ENCODE peak calls at places on chromosomes 7 and 10, in six cellular contexts. One of them, this sample, is unnamed.

GRCh38 chr10:124375353-124375614 is 43.4 kb downstream of the OAT start:
- DNase-seq in psoas muscle: no peak
- DNase-seq in IMR-90: no peak
- DNase-seq in uterus: no peak
- DNase-seq in AG04450: no peak
- DNase-seq in fibroblast of lung: no peak
- DNase-seq in this sample: no peak

GRCh38 chr10:59847888-59848287 is 58.5 kb downstream of the CCDC6 start:
- DNase-seq in psoas muscle: no peak
- DNase-seq in IMR-90: no peak
- DNase-seq in uterus: no peak
- DNase-seq in AG04450: no peak
- DNase-seq in fibroblast of lung: no peak
- DNase-seq in this sample: no peak

GRCh38 chr7:44581426-44581906 is 565 bp downstream of the TMED4 start:
- DNase-seq in psoas muscle: no peak
- DNase-seq in IMR-90: no peak
- DNase-seq in uterus: peak
- DNase-seq in AG04450: no peak
- DNase-seq in fibroblast of lung: peak
- DNase-seq in this sample: no peak

GRCh38 chr7:157943561-157943960 is 606.8 kb downstream of the DNAJB6 start:
- DNase-seq in psoas muscle: no peak
- DNase-seq in IMR-90: no peak
- DNase-seq in uterus: no peak
- DNase-seq in AG04450: no peak
- DNase-seq in fibroblast of lung: no peak
- DNase-seq in this sample: no peak

GRCh38 chr10:11668847-11669610 is 57.6 kb upstream of the USP6NL start:
- DNase-seq in psoas muscle: no peak
- DNase-seq in IMR-90: no peak
- DNase-seq in uterus: no peak
- DNase-seq in AG04450: no peak
- DNase-seq in fibroblast of lung: no peak
- DNase-seq in this sample: no peak

GRCh38 chr7:84055904-84056615 is 138.5 kb downstream of the SEMA3A start:
- DNase-seq in psoas muscle: no peak
- DNase-seq in IMR-90: no peak
- DNase-seq in uterus: no peak
- DNase-seq in AG04450: no peak
- DNase-seq in fibroblast of lung: peak
- DNase-seq in this sample: no peak

GRCh38 chr10:88205842-88206446 is 342.5 kb downstream of the PTEN start:
- DNase-seq in psoas muscle: no peak
- DNase-seq in IMR-90: no peak
- DNase-seq in uterus: no peak
- DNase-seq in AG04450: no peak
- DNase-seq in fibroblast of lung: peak
- DNase-seq in this sample: no peak

GRCh38 chr7:32056767-32057166 is 13.4 kb downstream of the PDE1C start:
- DNase-seq in psoas muscle: no peak
- DNase-seq in IMR-90: no peak
- DNase-seq in uterus: no peak
- DNase-seq in AG04450: no peak
- DNase-seq in fibroblast of lung: no peak
- DNase-seq in this sample: no peak

GRCh38 chr7:54785261-54785660 is 26.2 kb upstream of the SEC61G start:
- DNase-seq in psoas muscle: no peak
- DNase-seq in IMR-90: peak
- DNase-seq in uterus: no peak
- DNase-seq in AG04450: no peak
- DNase-seq in fibroblast of lung: peak
- DNase-seq in this sample: no peak

GRCh38 chr7:94301024-94301588 is 93.6 kb upstream of the COL1A2 start:
- DNase-seq in psoas muscle: peak
- DNase-seq in IMR-90: peak
- DNase-seq in uterus: peak
- DNase-seq in AG04450: peak
- DNase-seq in fibroblast of lung: peak
- DNase-seq in this sample: peak

GRCh38 chr10:29241925-29242324 is 46.9 kb upstream of the LYZL1 start:
- DNase-seq in psoas muscle: no peak
- DNase-seq in IMR-90: no peak
- DNase-seq in uterus: no peak
- DNase-seq in AG04450: no peak
- DNase-seq in fibroblast of lung: no peak
- DNase-seq in this sample: no peak

GRCh38 chr7:121547341-121548092 is 151.4 kb upstream of the FAM3C start:
- DNase-seq in psoas muscle: no peak
- DNase-seq in IMR-90: peak
- DNase-seq in uterus: no peak
- DNase-seq in AG04450: peak
- DNase-seq in fibroblast of lung: peak
- DNase-seq in this sample: no peak

GRCh38 chr10:33520223-33520622 is 185.8 kb upstream of the NRP1 start:
- DNase-seq in psoas muscle: no peak
- DNase-seq in IMR-90: no peak
- DNase-seq in uterus: no peak
- DNase-seq in AG04450: no peak
- DNase-seq in fibroblast of lung: peak
- DNase-seq in this sample: no peak

GRCh38 chr10:77828376-77828775 is 98.2 kb downstream of the DLG5 start:
- DNase-seq in psoas muscle: no peak
- DNase-seq in IMR-90: no peak
- DNase-seq in uterus: no peak
- DNase-seq in AG04450: no peak
- DNase-seq in fibroblast of lung: no peak
- DNase-seq in this sample: no peak

GRCh38 chr7:44811571-44811970 is 15.1 kb downstream of the PPIA start:
- DNase-seq in psoas muscle: no peak
- DNase-seq in IMR-90: no peak
- DNase-seq in uterus: no peak
- DNase-seq in AG04450: no peak
- DNase-seq in fibroblast of lung: no peak
- DNase-seq in this sample: no peak

GRCh38 chr10:103854687-103855423 is 521 bp downstream of the SH3PXD2A start:
- DNase-seq in psoas muscle: peak
- DNase-seq in IMR-90: peak
- DNase-seq in uterus: peak
- DNase-seq in AG04450: no peak
- DNase-seq in fibroblast of lung: peak
- DNase-seq in this sample: peak

GRCh38 chr10:103856497-103857175 is 1.3 kb upstream of the SH3PXD2A start:
- DNase-seq in psoas muscle: no peak
- DNase-seq in IMR-90: no peak
- DNase-seq in uterus: no peak
- DNase-seq in AG04450: no peak
- DNase-seq in fibroblast of lung: no peak
- DNase-seq in this sample: no peak

GRCh38 chr10:103855852-103856496 is 598 bp upstream of the SH3PXD2A start:
- DNase-seq in psoas muscle: no peak
- DNase-seq in IMR-90: no peak
- DNase-seq in uterus: no peak
- DNase-seq in AG04450: no peak
- DNase-seq in fibroblast of lung: no peak
- DNase-seq in this sample: no peak

GRCh38 chr10:103854265-103854686 is 1.1 kb downstream of the SH3PXD2A start:
- DNase-seq in psoas muscle: no peak
- DNase-seq in IMR-90: no peak
- DNase-seq in uterus: no peak
- DNase-seq in AG04450: no peak
- DNase-seq in fibroblast of lung: no peak
- DNase-seq in this sample: no peak

GRCh38 chr10:103855424-103855823 is at the start of gene SH3PXD2A:
- DNase-seq in psoas muscle: peak
- DNase-seq in IMR-90: no peak
- DNase-seq in uterus: no peak
- DNase-seq in AG04450: no peak
- DNase-seq in fibroblast of lung: peak
- DNase-seq in this sample: peak
- H3K27ac ChIP-seq in psoas muscle: peak
- H3K27ac ChIP-seq in IMR-90: peak
- H3K27ac ChIP-seq in uterus: peak
- H3K27ac ChIP-seq in AG04450: peak
- H3K27ac ChIP-seq in fibroblast of lung: peak
- H3K27ac ChIP-seq in this sample: peak

GRCh38 chr7:150519310-150519709 is 4.6 kb downstream of the GIMAP7 start:
- DNase-seq in psoas muscle: no peak
- DNase-seq in IMR-90: no peak
- DNase-seq in uterus: no peak
- DNase-seq in AG04450: no peak
- DNase-seq in fibroblast of lung: no peak
- DNase-seq in this sample: no peak
- H3K4me3 ChIP-seq in psoas muscle: peak
- H3K4me3 ChIP-seq in IMR-90: no peak
- H3K4me3 ChIP-seq in uterus: no peak
- H3K4me3 ChIP-seq in AG04450: no peak
- H3K4me3 ChIP-seq in fibroblast of lung: no peak
- H3K4me3 ChIP-seq in this sample: peak

GRCh38 chr7:16604054-16604453 is 41.5 kb downstream of the ANKMY2 start:
- DNase-seq in psoas muscle: no peak
- DNase-seq in IMR-90: no peak
- DNase-seq in uterus: no peak
- DNase-seq in AG04450: no peak
- DNase-seq in fibroblast of lung: no peak
- DNase-seq in this sample: no peak
- TF ChIP-seq CTCF in psoas muscle: peak
- TF ChIP-seq CTCF in IMR-90: peak
- TF ChIP-seq CTCF in uterus: no peak
- TF ChIP-seq CTCF in AG04450: peak
- TF ChIP-seq CTCF in fibroblast of lung: peak
- TF ChIP-seq CTCF in this sample: peak

GRCh38 chr7:100367251-100367620 is 6.1 kb upstream of the PILRA start:
- DNase-seq in psoas muscle: peak
- DNase-seq in IMR-90: no peak
- DNase-seq in uterus: no peak
- DNase-seq in AG04450: no peak
- DNase-seq in fibroblast of lung: no peak
- DNase-seq in this sample: no peak
- H3K27ac ChIP-seq in psoas muscle: no peak
- H3K27ac ChIP-seq in IMR-90: no peak
- H3K27ac ChIP-seq in uterus: no peak
- H3K27ac ChIP-seq in AG04450: no peak
- H3K27ac ChIP-seq in fibroblast of lung: no peak
- H3K27ac ChIP-seq in this sample: no peak

GRCh38 chr7:97271619-97272018 is 154.1 kb downstream of the SDHAF3 start:
- DNase-seq in psoas muscle: no peak
- DNase-seq in IMR-90: no peak
- DNase-seq in uterus: no peak
- DNase-seq in AG04450: no peak
- DNase-seq in fibroblast of lung: no peak
- DNase-seq in this sample: no peak
- H3K4me3 ChIP-seq in psoas muscle: no peak
- H3K4me3 ChIP-seq in IMR-90: no peak
- H3K4me3 ChIP-seq in uterus: no peak
- H3K4me3 ChIP-seq in AG04450: no peak
- H3K4me3 ChIP-seq in fibroblast of lung: no peak
- H3K4me3 ChIP-seq in this sample: no peak

GRCh38 chr10:48306265-48306869 is at the start of gene MAPK8:
- DNase-seq in psoas muscle: peak
- DNase-seq in IMR-90: peak
- DNase-seq in uterus: peak
- DNase-seq in AG04450: peak
- DNase-seq in fibroblast of lung: peak
- DNase-seq in this sample: peak

GRCh38 chr10:48306870-48307531 is 524 bp downstream of the MAPK8 start:
- DNase-seq in psoas muscle: peak
- DNase-seq in IMR-90: peak
- DNase-seq in uterus: no peak
- DNase-seq in AG04450: no peak
- DNase-seq in fibroblast of lung: peak
- DNase-seq in this sample: peak

GRCh38 chr10:48307584-48307983 is 1.1 kb downstream of the MAPK8 start:
- DNase-seq in psoas muscle: no peak
- DNase-seq in IMR-90: no peak
- DNase-seq in uterus: no peak
- DNase-seq in AG04450: no peak
- DNase-seq in fibroblast of lung: no peak
- DNase-seq in this sample: no peak

GRCh38 chr10:48305905-48306264 is 592 bp upstream of the MAPK8 start:
- DNase-seq in psoas muscle: no peak
- DNase-seq in IMR-90: no peak
- DNase-seq in uterus: no peak
- DNase-seq in AG04450: no peak
- DNase-seq in fibroblast of lung: no peak
- DNase-seq in this sample: no peak

DNA sequence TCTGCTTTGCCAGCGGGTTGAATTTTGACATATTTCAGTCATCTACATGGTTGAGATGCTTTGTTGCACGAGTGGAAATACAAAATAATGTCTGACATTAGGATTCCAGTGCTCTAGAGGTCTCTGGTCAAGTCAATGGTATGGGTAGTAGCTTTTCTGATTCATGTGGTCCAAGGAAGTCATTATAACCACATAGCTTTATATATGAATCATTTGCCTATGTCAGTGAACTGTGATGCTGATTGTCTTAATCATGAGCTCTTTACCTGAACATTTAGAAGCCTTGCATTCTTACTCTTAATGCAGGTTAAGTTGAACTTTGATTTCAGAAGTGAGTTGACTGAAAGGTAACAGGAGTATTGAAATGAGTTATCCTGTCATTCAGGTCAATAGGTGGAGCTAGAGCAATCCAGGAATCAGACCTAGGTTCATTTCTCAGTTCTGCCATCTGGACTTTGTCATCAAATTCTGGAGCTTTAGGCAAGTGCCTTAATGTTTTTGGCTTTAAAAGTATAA is 3.3 kb downstream of the MAPK8 start:
- DNase-seq in psoas muscle: no peak
- DNase-seq in IMR-90: peak
- DNase-seq in uterus: no peak
- DNase-seq in AG04450: no peak
- DNase-seq in fibroblast of lung: peak
- DNase-seq in this sample: no peak
- TF ChIP-seq CTCF in psoas muscle: peak
- TF ChIP-seq CTCF in IMR-90: no peak
- TF ChIP-seq CTCF in uterus: no peak
- TF ChIP-seq CTCF in AG04450: peak
- TF ChIP-seq CTCF in fibroblast of lung: no peak
- TF ChIP-seq CTCF in this sample: peak

GRCh38 chr7:77313086-77313485 is 103.1 kb downstream of the GSAP start:
- DNase-seq in psoas muscle: no peak
- DNase-seq in IMR-90: no peak
- DNase-seq in uterus: no peak
- DNase-seq in AG04450: no peak
- DNase-seq in fibroblast of lung: no peak
- DNase-seq in this sample: no peak
- H3K27ac ChIP-seq in psoas muscle: no peak
- H3K27ac ChIP-seq in IMR-90: no peak
- H3K27ac ChIP-seq in uterus: no peak
- H3K27ac ChIP-seq in AG04450: no peak
- H3K27ac ChIP-seq in fibroblast of lung: no peak
- H3K27ac ChIP-seq in this sample: peak

GRCh38 chr10:50605280-50606270 is 18.2 kb downstream of the SGMS1 start:
- DNase-seq in psoas muscle: no peak
- DNase-seq in IMR-90: peak
- DNase-seq in uterus: peak
- DNase-seq in AG04450: peak
- DNase-seq in fibroblast of lung: peak
- DNase-seq in this sample: no peak
- H3K4me3 ChIP-seq in psoas muscle: no peak
- H3K4me3 ChIP-seq in IMR-90: no peak
- H3K4me3 ChIP-seq in uterus: no peak
- H3K4me3 ChIP-seq in AG04450: no peak
- H3K4me3 ChIP-seq in fibroblast of lung: no peak
- H3K4me3 ChIP-seq in this sample: peak